ENCODE peak calls at places on chromosomes 13 and 19, in eight cellular contexts. One of them, this sample, is unnamed.

GRCh38 chr13:36297600-36298338 is at the start of gene CCDC169:
- DNase-seq in type B pancreatic cell: peak
- DNase-seq in fibroblast of pulmonary artery: peak
- DNase-seq in mucosa of descending colon: peak
- DNase-seq in nephron progenitor cell: peak
- DNase-seq in NB4: peak
- DNase-seq in lower lobe of right lung: peak
- DNase-seq in CD14-positive monocyte: peak
- DNase-seq in this sample: peak

GRCh38 chr19:617551-618246 is 15.6 kb downstream of the POLRMT start:
- DNase-seq in type B pancreatic cell: no peak
- DNase-seq in fibroblast of pulmonary artery: no peak
- DNase-seq in mucosa of descending colon: no peak
- DNase-seq in nephron progenitor cell: no peak
- DNase-seq in NB4: no peak
- DNase-seq in lower lobe of right lung: no peak
- DNase-seq in CD14-positive monocyte: peak
- DNase-seq in this sample: no peak

GRCh38 chr13:113013878-113014751 is 45.1 kb downstream of the MCF2L start:
- DNase-seq in type B pancreatic cell: no peak
- DNase-seq in fibroblast of pulmonary artery: no peak
- DNase-seq in mucosa of descending colon: no peak
- DNase-seq in nephron progenitor cell: no peak
- DNase-seq in NB4: no peak
- DNase-seq in lower lobe of right lung: peak
- DNase-seq in CD14-positive monocyte: no peak
- DNase-seq in this sample: no peak

GRCh38 chr19:19588546-19588945 is 29.9 kb downstream of the PBX4 start:
- DNase-seq in type B pancreatic cell: no peak
- DNase-seq in fibroblast of pulmonary artery: no peak
- DNase-seq in mucosa of descending colon: no peak
- DNase-seq in nephron progenitor cell: no peak
- DNase-seq in NB4: no peak
- DNase-seq in lower lobe of right lung: no peak
- DNase-seq in CD14-positive monocyte: no peak
- DNase-seq in this sample: no peak

GRCh38 chr13:113759525-113760137 is 605 bp downstream of the TMEM255B start:
- DNase-seq in type B pancreatic cell: no peak
- DNase-seq in fibroblast of pulmonary artery: peak
- DNase-seq in mucosa of descending colon: peak
- DNase-seq in nephron progenitor cell: peak
- DNase-seq in NB4: no peak
- DNase-seq in lower lobe of right lung: no peak
- DNase-seq in CD14-positive monocyte: peak
- DNase-seq in this sample: no peak

GRCh38 chr13:72652681-72653080 is 74.7 kb downstream of the MZT1 start:
- DNase-seq in type B pancreatic cell: no peak
- DNase-seq in fibroblast of pulmonary artery: peak
- DNase-seq in mucosa of descending colon: no peak
- DNase-seq in nephron progenitor cell: no peak
- DNase-seq in NB4: no peak
- DNase-seq in lower lobe of right lung: no peak
- DNase-seq in CD14-positive monocyte: no peak
- DNase-seq in this sample: no peak

GRCh38 chr13:20128459-20128927 is 32.4 kb downstream of the GJA3 start:
- DNase-seq in type B pancreatic cell: no peak
- DNase-seq in fibroblast of pulmonary artery: no peak
- DNase-seq in mucosa of descending colon: no peak
- DNase-seq in nephron progenitor cell: peak
- DNase-seq in NB4: peak
- DNase-seq in lower lobe of right lung: no peak
- DNase-seq in CD14-positive monocyte: no peak
- DNase-seq in this sample: no peak

GRCh38 chr13:33349996-33350826 is 64.7 kb upstream of the STARD13 start:
- DNase-seq in type B pancreatic cell: peak
- DNase-seq in fibroblast of pulmonary artery: peak
- DNase-seq in mucosa of descending colon: peak
- DNase-seq in nephron progenitor cell: peak
- DNase-seq in NB4: no peak
- DNase-seq in lower lobe of right lung: peak
- DNase-seq in CD14-positive monocyte: peak
- DNase-seq in this sample: no peak

GRCh38 chr13:112062619-112063308 is 4.2 kb upstream of the SOX1 start:
- DNase-seq in type B pancreatic cell: no peak
- DNase-seq in fibroblast of pulmonary artery: no peak
- DNase-seq in mucosa of descending colon: no peak
- DNase-seq in nephron progenitor cell: peak
- DNase-seq in NB4: no peak
- DNase-seq in lower lobe of right lung: no peak
- DNase-seq in CD14-positive monocyte: no peak
- DNase-seq in this sample: no peak

GRCh38 chr19:58034476-58034790 is 608 bp downstream of the ZSCAN1 start:
- DNase-seq in type B pancreatic cell: no peak
- DNase-seq in fibroblast of pulmonary artery: no peak
- DNase-seq in mucosa of descending colon: no peak
- DNase-seq in nephron progenitor cell: no peak
- DNase-seq in NB4: no peak
- DNase-seq in lower lobe of right lung: no peak
- DNase-seq in CD14-positive monocyte: no peak
- DNase-seq in this sample: no peak

GRCh38 chr13:44273991-44274810 is 99.4 kb upstream of the SERP2 start:
- DNase-seq in type B pancreatic cell: no peak
- DNase-seq in fibroblast of pulmonary artery: peak
- DNase-seq in mucosa of descending colon: no peak
- DNase-seq in nephron progenitor cell: no peak
- DNase-seq in NB4: no peak
- DNase-seq in lower lobe of right lung: no peak
- DNase-seq in CD14-positive monocyte: no peak
- DNase-seq in this sample: peak

GRCh38 chr13:73335226-73335625 is 276.4 kb downstream of the KLF5 start:
- DNase-seq in type B pancreatic cell: no peak
- DNase-seq in fibroblast of pulmonary artery: peak
- DNase-seq in mucosa of descending colon: no peak
- DNase-seq in nephron progenitor cell: no peak
- DNase-seq in NB4: peak
- DNase-seq in lower lobe of right lung: no peak
- DNase-seq in CD14-positive monocyte: no peak
- DNase-seq in this sample: no peak

GRCh38 chr13:100518394-100519062 is 70.1 kb downstream of the GGACT start:
- DNase-seq in type B pancreatic cell: no peak
- DNase-seq in fibroblast of pulmonary artery: no peak
- DNase-seq in mucosa of descending colon: no peak
- DNase-seq in nephron progenitor cell: no peak
- DNase-seq in NB4: no peak
- DNase-seq in lower lobe of right lung: no peak
- DNase-seq in CD14-positive monocyte: no peak
- DNase-seq in this sample: no peak

GRCh38 chr19:58374200-58374599 is 6.6 kb downstream of the ZNF837 start:
- DNase-seq in type B pancreatic cell: no peak
- DNase-seq in fibroblast of pulmonary artery: peak
- DNase-seq in mucosa of descending colon: no peak
- DNase-seq in nephron progenitor cell: no peak
- DNase-seq in NB4: peak
- DNase-seq in lower lobe of right lung: no peak
- DNase-seq in CD14-positive monocyte: no peak
- DNase-seq in this sample: no peak

DNA sequence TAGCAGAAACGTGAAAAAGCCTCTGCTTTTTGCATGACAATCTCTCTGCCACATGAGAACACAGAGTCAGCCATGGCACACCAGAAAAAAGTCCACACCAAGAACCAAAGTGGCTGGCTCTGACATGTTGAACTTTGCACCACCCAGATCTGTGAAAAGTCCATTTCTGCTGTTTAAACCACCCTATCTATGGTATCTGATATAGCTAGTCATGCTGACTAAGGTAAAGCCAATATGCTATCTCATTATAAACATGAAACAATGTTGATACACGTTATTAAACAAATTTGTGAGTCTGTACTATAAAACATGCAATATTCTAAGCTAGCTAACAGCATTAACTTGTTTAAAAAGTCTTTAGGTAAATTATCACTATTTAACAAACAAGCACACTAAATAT is 21.0 kb upstream of the ZNF432 start:
- DNase-seq in type B pancreatic cell: no peak
- DNase-seq in fibroblast of pulmonary artery: no peak
- DNase-seq in mucosa of descending colon: no peak
- DNase-seq in nephron progenitor cell: no peak
- DNase-seq in NB4: no peak
- DNase-seq in lower lobe of right lung: no peak
- DNase-seq in CD14-positive monocyte: no peak
- DNase-seq in this sample: no peak
- TF ChIP-seq CTCF in type B pancreatic cell: no peak
- TF ChIP-seq CTCF in fibroblast of pulmonary artery: no peak
- TF ChIP-seq CTCF in mucosa of descending colon: no peak
- TF ChIP-seq CTCF in nephron progenitor cell: no peak
- TF ChIP-seq CTCF in NB4: no peak
- TF ChIP-seq CTCF in lower lobe of right lung: no peak
- TF ChIP-seq CTCF in CD14-positive monocyte: no peak
- TF ChIP-seq CTCF in this sample: no peak

GRCh38 chr19:2064788-2065524 is 13.9 kb upstream of the MKNK2 start:
- DNase-seq in type B pancreatic cell: no peak
- DNase-seq in fibroblast of pulmonary artery: no peak
- DNase-seq in mucosa of descending colon: peak
- DNase-seq in nephron progenitor cell: no peak
- DNase-seq in NB4: no peak
- DNase-seq in lower lobe of right lung: no peak
- DNase-seq in CD14-positive monocyte: no peak
- DNase-seq in this sample: no peak
- TF ChIP-seq CTCF in type B pancreatic cell: no peak
- TF ChIP-seq CTCF in fibroblast of pulmonary artery: no peak
- TF ChIP-seq CTCF in mucosa of descending colon: no peak
- TF ChIP-seq CTCF in nephron progenitor cell: no peak
- TF ChIP-seq CTCF in NB4: no peak
- TF ChIP-seq CTCF in lower lobe of right lung: no peak
- TF ChIP-seq CTCF in CD14-positive monocyte: no peak
- TF ChIP-seq CTCF in this sample: no peak

DNA sequence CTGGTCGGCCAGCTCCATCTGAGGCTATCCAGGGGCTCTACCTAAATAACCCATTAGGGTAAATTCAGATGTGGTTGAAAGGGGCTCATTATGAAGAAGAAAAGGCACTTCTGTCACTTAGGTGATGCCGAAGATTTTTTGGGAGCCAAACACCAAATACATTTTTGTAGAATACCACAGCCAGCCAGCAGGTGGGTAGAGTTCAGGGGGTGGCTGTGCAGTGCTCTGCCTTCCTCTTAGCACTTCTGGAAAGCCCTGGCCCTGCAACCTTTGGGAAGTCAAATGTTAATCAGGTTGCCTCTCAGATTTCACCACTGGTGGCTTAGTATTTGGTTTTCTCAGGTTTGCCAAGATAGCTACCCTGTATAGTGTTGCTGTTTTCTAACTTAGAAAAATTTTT is 18.5 kb upstream of the GPR18 start:
- DNase-seq in type B pancreatic cell: no peak
- DNase-seq in fibroblast of pulmonary artery: no peak
- DNase-seq in mucosa of descending colon: no peak
- DNase-seq in nephron progenitor cell: no peak
- DNase-seq in NB4: no peak
- DNase-seq in lower lobe of right lung: no peak
- DNase-seq in CD14-positive monocyte: no peak
- DNase-seq in this sample: no peak
- TF ChIP-seq CTCF in type B pancreatic cell: peak
- TF ChIP-seq CTCF in fibroblast of pulmonary artery: no peak
- TF ChIP-seq CTCF in mucosa of descending colon: no peak
- TF ChIP-seq CTCF in nephron progenitor cell: no peak
- TF ChIP-seq CTCF in NB4: no peak
- TF ChIP-seq CTCF in lower lobe of right lung: peak
- TF ChIP-seq CTCF in CD14-positive monocyte: peak
- TF ChIP-seq CTCF in this sample: no peak

DNA sequence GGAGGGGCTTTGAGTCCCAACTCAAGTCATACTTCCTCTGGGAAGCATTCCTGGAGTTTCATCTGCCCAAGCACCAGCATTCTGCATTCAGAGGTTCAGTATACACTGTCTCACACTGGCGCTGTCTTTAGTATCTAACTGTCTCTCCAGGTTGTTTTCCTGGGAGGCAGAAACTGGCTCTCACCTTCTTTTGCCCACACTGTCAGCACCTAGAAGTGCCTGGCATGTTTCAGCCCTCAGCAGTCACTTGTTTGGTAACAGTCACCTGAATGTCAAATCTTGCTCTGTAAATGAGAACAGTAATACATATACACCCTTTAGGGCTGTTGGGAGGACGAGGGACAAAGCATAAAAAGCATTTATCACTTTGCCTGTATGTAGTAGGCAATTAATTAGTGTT is 339.6 kb downstream of the UQCRFS1 start:
- DNase-seq in type B pancreatic cell: no peak
- DNase-seq in fibroblast of pulmonary artery: no peak
- DNase-seq in mucosa of descending colon: no peak
- DNase-seq in nephron progenitor cell: no peak
- DNase-seq in NB4: no peak
- DNase-seq in lower lobe of right lung: no peak
- DNase-seq in CD14-positive monocyte: no peak
- DNase-seq in this sample: no peak
- TF ChIP-seq CTCF in type B pancreatic cell: no peak
- TF ChIP-seq CTCF in fibroblast of pulmonary artery: no peak
- TF ChIP-seq CTCF in mucosa of descending colon: no peak
- TF ChIP-seq CTCF in nephron progenitor cell: no peak
- TF ChIP-seq CTCF in NB4: no peak
- TF ChIP-seq CTCF in lower lobe of right lung: no peak
- TF ChIP-seq CTCF in CD14-positive monocyte: no peak
- TF ChIP-seq CTCF in this sample: no peak

DNA sequence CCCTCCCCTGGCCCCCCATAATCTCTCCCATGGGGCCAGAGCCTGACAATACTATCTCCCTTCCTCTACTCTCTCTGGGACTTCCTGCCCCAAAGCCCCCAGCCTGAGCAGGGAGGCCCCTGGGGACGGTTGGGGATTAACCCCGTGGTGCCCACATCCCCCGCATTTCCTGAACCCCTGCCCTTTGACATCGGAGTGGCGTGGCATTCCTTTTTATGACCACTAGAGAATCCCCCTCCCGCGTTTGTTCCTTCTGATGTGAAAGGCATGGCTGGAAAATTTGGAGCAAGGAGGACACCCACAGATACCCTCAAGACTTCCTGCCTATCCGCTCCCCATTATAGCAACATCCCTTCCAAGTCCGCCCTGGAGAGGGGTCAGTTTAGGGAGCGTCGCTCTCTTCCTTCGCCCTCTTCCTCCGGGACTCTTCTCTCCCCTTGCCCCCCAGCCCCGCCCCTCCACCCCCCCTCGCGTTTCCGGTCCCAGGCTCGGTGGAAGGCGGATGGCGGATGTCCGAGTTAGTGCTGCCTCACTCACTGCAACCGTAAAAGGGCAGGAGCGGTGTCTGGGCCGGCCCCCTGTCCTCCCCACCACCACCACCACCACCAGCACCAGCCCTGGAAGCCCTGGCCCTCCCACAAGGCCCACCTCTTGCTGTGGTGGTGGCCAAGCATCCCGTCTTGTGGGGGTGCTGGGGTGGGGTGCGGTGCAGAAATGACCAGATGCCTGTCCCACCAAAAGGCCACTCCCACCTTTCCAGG is 1.8 kb downstream of the VASP start:
- DNase-seq in type B pancreatic cell: no peak
- DNase-seq in fibroblast of pulmonary artery: peak
- DNase-seq in mucosa of descending colon: peak
- DNase-seq in nephron progenitor cell: peak
- DNase-seq in NB4: peak
- DNase-seq in lower lobe of right lung: peak
- DNase-seq in CD14-positive monocyte: peak
- DNase-seq in this sample: no peak
- TF ChIP-seq CTCF in type B pancreatic cell: no peak
- TF ChIP-seq CTCF in fibroblast of pulmonary artery: no peak
- TF ChIP-seq CTCF in mucosa of descending colon: no peak
- TF ChIP-seq CTCF in nephron progenitor cell: no peak
- TF ChIP-seq CTCF in NB4: no peak
- TF ChIP-seq CTCF in lower lobe of right lung: no peak
- TF ChIP-seq CTCF in CD14-positive monocyte: no peak
- TF ChIP-seq CTCF in this sample: no peak